ENCODE peak calls at places on chromosomes 2 and 18, in ten cellular contexts. P is left ventricle myocardium inferior; Q is HFFc6; E is activated B cell treated with CpG ODN at 0.5 μM for 24 hours; S is progenitor cell of endocrine pancreas; R is fibroblast of lung; X is IMR-90; T is brain microvascular endothelial cell; N is CD4-positive, alpha-beta T cell; O is heart left ventricle. B is an unnamed sample.

GRCh38 chr2:199979841-199980628 is 24.7 kb downstream of the MAIP1 start:
- DNase-seq in P (peak; percentile 84), Q (peak; percentile 68), E (peak; percentile 51), S (peak; percentile 76), R (peak; percentile 63), X (peak; percentile 77), T (peak; percentile 83), N (peak; percentile 71), O (peak; percentile 79), B (peak; percentile 80)

GRCh38 chr18:62030091-62030985 is 137.5 kb upstream of the RNF152 start:
- DNase-seq in P (no peak), Q (peak; percentile 87), E (no peak), S (no peak), R (peak; percentile 52), X (no peak), T (no peak), N (no peak), O (no peak), B (no peak)

GRCh38 chr2:98769784-98770183 is 38.9 kb upstream of the MGAT4A start:
- DNase-seq in P (no peak), Q (no peak), E (no peak), S (no peak), R (no peak), X (no peak), T (no peak), N (peak; percentile 47), O (no peak), B (no peak)

GRCh38 chr2:216687111-216687510 is 8.2 kb downstream of the IGFBP5 start:
- DNase-seq in P (no peak), Q (no peak), E (no peak), S (no peak), R (no peak), X (no peak), T (no peak), N (no peak), O (no peak), B (no peak)

GRCh38 chr18:74446631-74447403 is 10.3 kb downstream of the DIPK1C start:
- DNase-seq in P (no peak), Q (no peak), E (no peak), S (no peak), R (no peak), X (no peak), T (no peak), N (no peak), O (no peak), B (no peak)

GRCh38 chr2:53632714-53633113 is 134.9 kb upstream of the CHAC2 start:
- DNase-seq in P (no peak), Q (peak; percentile 87), E (no peak), S (no peak), R (peak; percentile 90), X (peak; percentile 2), T (peak; percentile 73), N (no peak), O (no peak), B (no peak)

GRCh38 chr2:86592547-86593230 is 29.4 kb upstream of the CHMP3 start:
- DNase-seq in P (no peak), Q (no peak), E (no peak), S (no peak), R (peak; percentile 31), X (peak; percentile 21), T (peak; percentile 2), N (no peak), O (no peak), B (no peak)

GRCh38 chr2:439540-440465 is 151.9 kb upstream of the ALKAL2 start:
- DNase-seq in P (no peak), Q (no peak), E (no peak), S (no peak), R (no peak), X (no peak), T (no peak), N (no peak), O (no peak), B (no peak)

GRCh38 chr2:237156131-237156856 is 70.6 kb downstream of the COPS8 start:
- DNase-seq in P (peak; percentile 66), Q (peak; percentile 87), E (no peak), S (no peak), R (peak; percentile 95), X (peak; percentile 93), T (peak; percentile 83), N (no peak), O (peak; percentile 83), B (peak; percentile 74)

GRCh38 chr2:131016826-131017596 is 76.2 kb downstream of the FAM168B start:
- DNase-seq in P (no peak), Q (peak; percentile 58), E (no peak), S (no peak), R (peak; percentile 83), X (peak; percentile 72), T (peak; percentile 35), N (no peak), O (no peak), B (no peak)

GRCh38 chr18:57171026-57171425 is 24.1 kb downstream of the BOD1L2 start:
- DNase-seq in P (no peak), Q (no peak), E (no peak), S (no peak), R (no peak), X (no peak), T (no peak), N (no peak), O (no peak), B (no peak)

GRCh38 chr2:152513681-152514080 is 178.7 kb downstream of the FMNL2 start:
- DNase-seq in P (no peak), Q (peak; percentile 71), E (no peak), S (no peak), R (peak; percentile 77), X (peak; percentile 56), T (peak; percentile 82), N (no peak), O (peak; percentile 35), B (no peak)

GRCh38 chr2:223537669-223538601 is 64.2 kb downstream of the SCG2 start:
- DNase-seq in P (no peak), Q (no peak), E (no peak), S (no peak), R (peak; percentile 73), X (peak; percentile 43), T (peak; percentile 35), N (no peak), O (no peak), B (no peak)

DNA sequence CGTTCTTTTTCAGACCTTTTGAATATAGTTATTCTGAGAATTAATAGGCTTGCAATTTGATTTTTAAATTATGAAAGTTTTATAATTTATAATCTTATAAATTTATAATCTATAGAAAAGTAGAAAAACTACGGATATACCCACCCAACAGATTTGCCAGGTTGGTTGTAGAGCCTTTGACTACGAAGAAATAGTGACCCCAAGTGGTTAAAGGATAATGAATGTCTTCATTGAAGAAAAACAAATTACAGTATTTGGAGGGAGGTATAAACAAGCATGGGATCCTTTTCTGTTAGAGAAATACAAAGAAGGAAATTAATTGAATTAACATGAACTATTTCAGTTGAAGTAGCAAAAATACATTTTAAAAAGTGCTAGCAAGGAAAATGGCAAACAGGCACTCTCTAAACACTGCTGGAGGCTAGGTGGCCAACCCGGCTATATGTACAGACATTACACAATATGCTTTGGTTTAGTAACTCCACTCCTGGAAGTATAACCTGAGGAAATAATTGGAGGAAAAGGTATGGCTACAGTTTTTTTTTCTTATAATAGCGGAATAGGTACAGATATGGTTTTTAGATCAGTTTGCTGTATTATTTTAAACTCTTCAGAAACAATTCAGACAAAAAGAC is 110.9 kb downstream of the MIB1 start:
- DNase-seq in P (no peak), Q (peak; percentile 21), E (no peak), S (no peak), R (no peak), X (peak; percentile 11), T (no peak), N (no peak), O (no peak), B (no peak)
- TF ChIP-seq CTCF in P (peak; percentile 60), Q (peak; percentile 72), E (no peak), S (peak; percentile 28), R (peak; percentile 31), X (peak; percentile 38), T (peak; percentile 19), N (peak; percentile 41), O (peak; percentile 39), B (no peak)

GRCh38 chr2:55620123-55620779 is 2.8 kb upstream of the PPP4R3B start:
- DNase-seq in P (no peak), Q (no peak), E (no peak), S (no peak), R (no peak), X (peak; percentile 14), T (no peak), N (no peak), O (no peak), B (no peak)
- TF ChIP-seq CTCF in P (peak; percentile 42), Q (peak; percentile 72), E (no peak), S (peak; percentile 47), R (peak; percentile 47), X (peak; percentile 32), T (peak; percentile 61), N (no peak), O (no peak), B (no peak)

GRCh38 chr2:68643011-68643873 is at the start of gene PROKR1:
- DNase-seq in P (peak; percentile 26), Q (no peak), E (peak; percentile 26), S (peak; percentile 52), R (peak; percentile 27), X (no peak), T (no peak), N (no peak), O (peak; percentile 46), B (peak; percentile 85)
- TF ChIP-seq CTCF in P (no peak), Q (no peak), E (no peak), S (no peak), R (no peak), X (no peak), T (no peak), N (no peak), O (no peak), B (no peak)

GRCh38 chr2:47016172-47016913 is 100.7 kb upstream of the MCFD2 start:
- DNase-seq in P (no peak), Q (peak; percentile 97), E (no peak), S (no peak), R (peak; percentile 97), X (peak; percentile 98), T (peak; percentile 84), N (no peak), O (no peak), B (peak; percentile 59)

GRCh38 chr2:47015730-47016129 is 100.1 kb upstream of the MCFD2 start:
- DNase-seq in P (no peak), Q (no peak), E (no peak), S (no peak), R (no peak), X (no peak), T (no peak), N (no peak), O (no peak), B (no peak)

GRCh38 chr2:47013383-47013782 is 97.8 kb upstream of the MCFD2 start:
- DNase-seq in P (no peak), Q (no peak), E (no peak), S (no peak), R (no peak), X (no peak), T (no peak), N (no peak), O (no peak), B (no peak)

GRCh38 chr2:47015206-47015605 is 99.6 kb upstream of the MCFD2 start:
- DNase-seq in P (no peak), Q (no peak), E (no peak), S (no peak), R (no peak), X (no peak), T (no peak), N (no peak), O (no peak), B (no peak)

GRCh38 chr2:47014564-47015051 is 99.0 kb upstream of the MCFD2 start:
- DNase-seq in P (no peak), Q (no peak), E (no peak), S (no peak), R (no peak), X (no peak), T (no peak), N (no peak), O (no peak), B (peak; percentile 44)
- TF ChIP-seq CTCF in P (no peak), Q (no peak), E (no peak), S (no peak), R (no peak), X (no peak), T (no peak), N (no peak), O (no peak), B (no peak)

B was measured in left lung.